ENCODE peak calls at places on chromosomes 5 and 9, in six cellular contexts. F, N, J, C, A and U are unnamed samples.

GRCh38 chr9:122718038-122718437 is 5.8 kb upstream of the OR1L4 start:
- DNase-seq in F (no peak), N (no peak), J (no peak), C (no peak), A (no peak), U (no peak)

GRCh38 chr5:121019734-121020133 is 555.6 kb downstream of the PRR16 start:
- DNase-seq in F (no peak), N (no peak), J (no peak), C (no peak), A (no peak), U (no peak)

GRCh38 chr9:70813141-70813540 is 308.3 kb downstream of the TRPM3 start:
- DNase-seq in F (no peak), N (no peak), J (no peak), C (no peak), A (no peak), U (no peak)

GRCh38 chr5:148913493-148913892 is 87.1 kb downstream of the ADRB2 start:
- DNase-seq in F (peak), N (no peak), J (no peak), C (no peak), A (no peak), U (no peak)

GRCh38 chr9:35996358-35996970 is 38.5 kb upstream of the OR2S2 start:
- DNase-seq in F (peak), N (no peak), J (no peak), C (no peak), A (no peak), U (no peak)

GRCh38 chr5:72661405-72661804 is 154.2 kb upstream of the ZNF366 start:
- DNase-seq in F (peak), N (no peak), J (no peak), C (peak), A (no peak), U (peak)

GRCh38 chr9:124320062-124320973 is 62.6 kb downstream of the NEK6 start:
- DNase-seq in F (peak), N (peak), J (peak), C (peak), A (peak), U (peak)

GRCh38 chr9:131992906-131993657 is 86.6 kb downstream of the MED27 start:
- DNase-seq in F (no peak), N (no peak), J (no peak), C (no peak), A (no peak), U (no peak)

GRCh38 chr9:35599763-35600604 is 5.1 kb upstream of the TESK1 start:
- DNase-seq in F (no peak), N (no peak), J (no peak), C (no peak), A (no peak), U (no peak)

GRCh38 chr5:96338624-96339023 is 94.4 kb downstream of the PCSK1 start:
- DNase-seq in F (peak), N (no peak), J (no peak), C (no peak), A (no peak), U (no peak)

GRCh38 chr5:149667084-149667826 is 62.9 kb upstream of the PPARGC1B start:
- DNase-seq in F (peak), N (peak), J (no peak), C (no peak), A (no peak), U (peak)

GRCh38 chr5:79636981-79637733 is 24.9 kb downstream of the TENT2 start:
- DNase-seq in F (peak), N (no peak), J (no peak), C (no peak), A (no peak), U (no peak)

GRCh38 chr9:112332272-112332671 is 1.1 kb downstream of the PTBP3 start:
- DNase-seq in F (no peak), N (no peak), J (no peak), C (no peak), A (no peak), U (peak)

GRCh38 chr9:112331676-112331955 is 1.8 kb downstream of the PTBP3 start:
- DNase-seq in F (no peak), N (peak), J (no peak), C (no peak), A (no peak), U (peak)

GRCh38 chr9:112333639-112334318 is 360 bp upstream of the PTBP3 start:
- DNase-seq in F (peak), N (peak), J (peak), C (peak), A (peak), U (peak)

GRCh38 chr9:112332977-112333638 is at the start of gene PTBP3:
- DNase-seq in F (peak), N (peak), J (peak), C (no peak), A (peak), U (peak)

DNA sequence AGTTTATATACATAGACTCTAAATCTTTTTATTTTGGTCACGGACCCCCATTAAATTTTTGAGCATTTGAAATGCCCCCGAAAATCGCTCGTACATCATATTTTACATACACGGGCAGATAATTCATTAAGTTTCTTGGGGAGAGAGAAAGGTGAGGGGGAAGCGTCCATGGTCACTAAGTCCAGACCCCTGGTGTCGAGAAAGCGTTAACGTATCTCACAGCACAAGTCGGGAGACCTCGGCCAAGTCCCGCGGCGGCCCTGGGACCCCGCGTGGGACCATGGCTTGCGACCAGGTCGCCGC is 794 bp downstream of the PTBP3 start:
- DNase-seq in F (no peak), N (no peak), J (no peak), C (no peak), A (no peak), U (no peak)
- TF ChIP-seq CTCF in F (peak), N (no peak), J (no peak), C (no peak), A (no peak), U (no peak)

DNA sequence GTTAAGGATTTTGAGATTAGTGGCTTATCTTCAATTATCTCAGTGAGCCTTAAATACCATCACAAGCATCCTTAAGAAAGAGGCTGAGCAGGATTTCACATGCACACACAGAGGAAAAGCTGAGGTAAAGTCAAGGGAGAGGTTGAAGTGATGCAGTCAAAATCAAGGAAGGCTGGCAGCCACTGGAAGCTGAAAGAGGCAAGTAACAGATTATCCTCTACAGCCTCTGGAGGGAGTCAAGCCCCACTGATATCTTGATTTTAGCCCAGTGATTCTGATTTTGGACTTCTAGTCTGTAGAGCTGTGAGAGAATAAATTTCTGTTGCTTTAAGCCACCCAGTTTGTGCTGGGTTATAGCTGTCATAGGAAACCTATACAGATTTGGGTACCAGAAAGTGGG is 80.1 kb downstream of the ANKRD31 start:
- DNase-seq in F (peak), N (peak), J (no peak), C (no peak), A (no peak), U (peak)
- TF ChIP-seq CTCF in F (no peak), N (no peak), J (no peak), C (peak), A (no peak), U (peak)

DNA sequence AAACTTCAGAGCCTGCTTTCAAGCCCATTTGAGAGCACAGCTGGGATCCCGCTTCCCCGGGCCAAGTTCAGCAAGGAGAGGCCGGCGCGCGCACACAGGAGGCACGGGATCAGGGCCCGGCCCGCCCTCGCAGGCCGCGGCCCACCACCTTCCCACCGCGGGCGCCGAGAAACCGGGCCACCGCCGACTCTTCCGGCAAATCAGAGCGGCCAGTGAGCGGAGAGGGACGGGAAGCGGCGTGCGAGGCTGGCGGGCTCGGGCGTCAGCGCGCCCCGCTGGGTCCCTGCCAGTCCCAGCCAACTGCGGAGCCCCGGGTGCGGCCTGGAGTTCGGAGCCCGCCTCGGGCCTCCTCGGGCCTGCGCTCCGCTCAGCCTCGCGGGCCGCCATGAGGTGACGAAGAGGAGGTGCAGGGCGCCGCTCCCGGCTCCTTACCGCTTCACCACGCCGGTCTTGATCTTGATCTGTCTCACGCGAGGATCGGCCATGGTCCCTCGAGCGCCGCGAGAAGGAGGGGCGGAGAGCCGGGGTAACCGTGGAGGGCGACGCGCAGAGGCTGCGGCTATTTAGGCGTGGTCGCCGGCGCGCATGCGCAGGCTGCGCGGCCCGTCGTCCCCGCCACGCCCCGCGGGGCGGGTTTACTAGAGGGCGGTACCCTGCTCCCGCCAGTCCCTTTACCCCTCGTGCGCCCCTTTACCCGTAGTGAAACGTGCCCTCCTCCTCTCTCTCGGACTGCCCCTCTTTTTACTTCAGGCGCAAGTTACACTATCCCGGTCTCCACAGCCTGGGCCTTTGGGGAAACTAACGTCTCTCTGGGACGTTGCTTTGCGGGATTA is at the start of gene TBCA:
- DNase-seq in F (peak), N (peak), J (peak), C (peak), A (peak), U (peak)
- TF ChIP-seq CTCF in F (no peak), N (no peak), J (no peak), C (no peak), A (no peak), U (no peak)

GRCh38 chr9:105473221-105473620 is 25.4 kb downstream of the FSD1L start:
- DNase-seq in F (no peak), N (no peak), J (no peak), C (no peak), A (no peak), U (no peak)
- TF ChIP-seq CTCF in F (no peak), N (no peak), J (no peak), C (no peak), A (no peak), U (no peak)

DNA sequence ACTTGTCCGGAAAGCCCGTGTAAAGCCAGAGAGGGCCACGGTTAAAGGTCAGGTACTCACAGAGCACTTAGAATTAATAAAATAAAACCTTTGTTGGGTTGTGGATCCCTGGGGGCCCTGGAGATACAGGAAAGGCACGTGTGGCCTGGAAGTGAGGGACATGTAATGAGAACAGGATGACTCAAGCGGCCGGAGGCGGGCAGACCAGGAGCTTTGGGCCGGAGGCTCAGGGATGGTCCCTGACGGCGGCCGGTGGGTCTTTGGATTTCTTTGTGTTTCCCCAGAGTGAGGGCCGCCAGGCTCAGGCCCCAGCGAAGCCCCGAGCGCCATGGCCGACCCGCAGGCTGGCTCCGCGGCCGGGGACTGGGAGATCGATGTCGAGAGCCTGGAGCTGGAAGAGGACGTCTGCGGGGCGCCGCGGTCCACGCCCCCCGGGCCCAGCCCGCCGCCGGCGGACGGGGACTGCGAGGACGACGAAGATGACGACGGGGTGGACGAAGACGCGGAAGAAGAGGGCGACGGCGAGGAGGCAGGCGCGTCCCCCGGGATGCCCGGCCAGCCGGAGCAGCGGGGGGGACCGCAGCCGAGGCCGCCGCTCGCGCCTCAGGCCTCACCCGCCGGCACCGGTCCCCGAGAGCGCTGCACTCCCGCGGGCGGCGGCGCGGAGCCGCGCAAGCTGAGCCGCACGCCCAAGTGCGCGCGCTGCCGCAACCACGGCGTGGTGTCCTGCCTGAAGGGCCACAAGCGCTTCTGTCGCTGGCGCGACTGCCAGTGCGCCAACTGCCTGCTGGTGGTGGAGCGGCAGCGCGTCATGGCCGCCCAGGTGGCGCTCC is 1.3 kb downstream of the DMRT2 start:
- DNase-seq in F (no peak), N (no peak), J (no peak), C (no peak), A (no peak), U (no peak)
- TF ChIP-seq CTCF in F (no peak), N (peak), J (no peak), C (no peak), A (no peak), U (no peak)

GRCh38 chr5:139077899-139078298 is 120.3 kb downstream of the SIL1 start:
- DNase-seq in F (no peak), N (no peak), J (no peak), C (no peak), A (no peak), U (no peak)

GRCh38 chr5:139075066-139076050 is 122.8 kb downstream of the SIL1 start:
- DNase-seq in F (peak), N (no peak), J (no peak), C (no peak), A (no peak), U (no peak)

GRCh38 chr5:139076117-139076516 is 122.1 kb downstream of the SIL1 start:
- DNase-seq in F (no peak), N (no peak), J (no peak), C (no peak), A (no peak), U (no peak)

GRCh38 chr5:139079969-139080368 is 118.2 kb downstream of the SIL1 start:
- DNase-seq in F (no peak), N (no peak), J (no peak), C (no peak), A (no peak), U (no peak)

GRCh38 chr5:139078345-139078744 is 119.8 kb downstream of the SIL1 start:
- DNase-seq in F (no peak), N (no peak), J (no peak), C (no peak), A (no peak), U (no peak)
- TF ChIP-seq CTCF in F (no peak), N (no peak), J (no peak), C (no peak), A (no peak), U (no peak)

GRCh38 chr9:109119439-109120203 is at the start of gene TMEM245:
- DNase-seq in F (peak), N (peak), J (peak), C (peak), A (peak), U (peak)
- TF ChIP-seq CTCF in F (no peak), N (no peak), J (no peak), C (no peak), A (no peak), U (no peak)

GRCh38 chr5:151319334-151319733 is 15.8 kb upstream of the SLC36A3 start:
- DNase-seq in F (peak), N (no peak), J (no peak), C (no peak), A (peak), U (peak)
- TF ChIP-seq CTCF in F (peak), N (no peak), J (no peak), C (peak), A (no peak), U (peak)

GRCh38 chr5:103037673-103038455 is 82.1 kb downstream of the GIN1 start:
- DNase-seq in F (no peak), N (no peak), J (no peak), C (no peak), A (no peak), U (peak)

GRCh38 chr5:103035701-103036100 is 84.2 kb downstream of the GIN1 start:
- DNase-seq in F (no peak), N (no peak), J (no peak), C (no peak), A (no peak), U (no peak)

GRCh38 chr5:103036601-103037000 is 83.3 kb downstream of the GIN1 start:
- DNase-seq in F (no peak), N (no peak), J (no peak), C (no peak), A (no peak), U (no peak)

GRCh38 chr5:103041071-103041676 is 78.8 kb downstream of the GIN1 start:
- DNase-seq in F (peak), N (peak), J (no peak), C (peak), A (no peak), U (peak)
- TF ChIP-seq CTCF in F (peak), N (peak), J (no peak), C (peak), A (peak), U (peak)